ENCODE peak calls at places on chromosome 6, in six cellular contexts. Z, L, N, D, C and I are unnamed samples.

GRCh38 chr6:168274046-168274952 is 45.3 kb downstream of the DACT2 start:
- DNase-seq in D (peak; percentile 81), C (no peak), L (no peak), N (no peak), Z (peak; percentile 47), I (no peak)

GRCh38 chr6:90162648-90163409 is 133.8 kb downstream of the BACH2 start:
- DNase-seq in C (no peak), D (no peak), Z (no peak), N (no peak), L (no peak), I (no peak)

GRCh38 chr6:112480551-112480950 is 133.4 kb downstream of the RFPL4B start:
- DNase-seq in N (no peak), L (no peak), D (no peak), C (no peak), Z (no peak), I (no peak)

GRCh38 chr6:12137480-12137879 is 125.4 kb downstream of the HIVEP1 start:
- DNase-seq in Z (peak; percentile 52), C (no peak), N (no peak), D (no peak), L (peak; percentile 81), I (peak; percentile 73)

GRCh38 chr6:85006362-85006761 is 242.0 kb upstream of the TBX18 start:
- DNase-seq in N (no peak), D (no peak), L (no peak), Z (no peak), C (no peak), I (no peak)

GRCh38 chr6:169982461-169983386 is 231.3 kb downstream of the ERMARD start:
- DNase-seq in N (peak; percentile 72), Z (no peak), L (no peak), D (no peak), C (no peak), I (no peak)

GRCh38 chr6:14354919-14355572 is 237.5 kb downstream of the CD83 start:
- DNase-seq in Z (peak; percentile 31), L (no peak), N (no peak), D (peak; percentile 86), C (peak; percentile 62), I (no peak)

GRCh38 chr6:133495205-133495903 is 254.2 kb downstream of the EYA4 start:
- DNase-seq in D (no peak), L (no peak), N (no peak), Z (no peak), C (no peak), I (no peak)

GRCh38 chr6:1612386-1612893 is 2.7 kb downstream of the FOXC1 start:
- DNase-seq in D (no peak), L (no peak), Z (no peak), N (no peak), C (no peak), I (no peak)
- H3K4me1 ChIP-seq in D (peaks cover 7% of the 10 kb centered on the region), L (peaks cover 8% of the 10 kb centered on the region), Z (peaks cover 55% of the 10 kb centered on the region), N (peaks cover 72% of the 10 kb centered on the region), C (peaks cover 35% of the 10 kb centered on the region), I (no peaks in the 10 kb centered on the region)

DNA sequence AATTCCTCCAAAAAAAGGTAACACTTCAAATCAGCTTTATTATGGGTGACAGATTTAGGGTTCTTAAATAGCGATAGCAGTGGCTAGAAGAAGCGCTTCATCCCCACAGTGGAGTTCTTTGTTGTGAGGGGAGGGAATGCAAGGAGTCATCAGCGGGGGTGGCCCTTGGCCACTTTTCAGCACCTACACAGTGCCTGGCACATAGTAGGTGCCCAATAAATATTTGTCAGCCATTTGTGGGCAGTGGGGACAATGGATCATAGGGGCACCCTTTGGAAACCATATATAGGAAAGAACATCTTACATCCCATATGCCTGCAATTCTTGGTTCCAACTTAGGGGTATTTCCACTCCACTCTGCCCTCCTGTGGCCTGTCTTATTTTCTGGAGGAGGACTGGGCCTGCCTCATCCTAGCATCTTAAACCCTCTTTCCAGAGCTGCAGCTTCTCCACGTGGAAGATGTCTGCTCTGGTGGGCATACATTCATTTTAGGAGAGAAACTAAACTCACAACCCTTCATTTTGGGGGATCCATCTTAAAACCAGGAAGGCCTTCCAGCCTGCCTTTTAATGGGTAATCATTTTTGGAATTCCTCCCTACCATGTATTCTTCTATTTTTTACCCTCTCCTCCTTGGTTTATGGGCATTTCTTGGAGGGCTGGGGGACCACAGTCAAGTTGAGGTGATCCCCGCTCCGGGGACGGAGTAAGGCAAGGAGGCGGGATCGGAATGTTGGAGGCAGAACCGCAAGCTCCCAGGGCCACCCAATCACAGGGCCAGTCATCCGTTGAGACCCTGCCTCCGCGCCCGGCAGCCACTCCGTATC is 2.6 kb upstream of the GPSM3 start:
- DNase-seq in L (no peak), D (peak; percentile 58), Z (no peak), C (no peak), N (no peak), I (peak; percentile 43)
- H3K4me1 ChIP-seq in L (peaks cover 55% of the 10 kb centered on the region), D (peaks cover 7% of the 10 kb centered on the region), Z (peaks cover 49% of the 10 kb centered on the region), C (peaks cover 56% of the 10 kb centered on the region), N (peaks cover 65% of the 10 kb centered on the region), I (peaks cover 31% of the 10 kb centered on the region)

GRCh38 chr6:30875244-30876038 is 8.9 kb upstream of the DDR1 start:
- DNase-seq in C (no peak), D (no peak), Z (no peak), N (no peak), L (no peak), I (peak; percentile 64)
- H3K4me1 ChIP-seq in C (peaks cover 12% of the 10 kb centered on the region), D (peaks cover 5% of the 10 kb centered on the region), Z (peaks cover 7% of the 10 kb centered on the region), N (peaks cover 22% of the 10 kb centered on the region), L (peaks cover 17% of the 10 kb centered on the region), I (peaks cover 27% of the 10 kb centered on the region)

GRCh38 chr6:44228031-44228430 is 4.6 kb downstream of the SLC29A1 start:
- DNase-seq in L (no peak), D (no peak), C (no peak), Z (no peak), N (no peak), I (no peak)

GRCh38 chr6:44227138-44227770 is 3.9 kb downstream of the SLC29A1 start:
- DNase-seq in N (no peak), D (no peak), Z (no peak), C (no peak), L (no peak), I (no peak)

GRCh38 chr6:44224978-44225330 is 1.6 kb downstream of the SLC29A1 start:
- DNase-seq in N (no peak), L (no peak), Z (no peak), D (no peak), C (no peak), I (no peak)

GRCh38 chr6:44225579-44226325 is 2.4 kb downstream of the SLC29A1 start:
- DNase-seq in L (no peak), C (no peak), N (no peak), Z (no peak), D (no peak), I (no peak)

GRCh38 chr6:44226368-44227137 is 3.2 kb downstream of the SLC29A1 start:
- DNase-seq in C (no peak), Z (no peak), D (no peak), N (no peak), L (no peak), I (peak; percentile 51)
- H3K4me1 ChIP-seq in C (peaks cover 41% of the 10 kb centered on the region), Z (peaks cover 64% of the 10 kb centered on the region), D (peaks cover 2% of the 10 kb centered on the region), N (peaks cover 72% of the 10 kb centered on the region), L (peaks cover 90% of the 10 kb centered on the region), I (peaks cover 75% of the 10 kb centered on the region)

GRCh38 chr6:128505603-128506002 is 14.8 kb downstream of the PTPRK start:
- DNase-seq in C (no peak), Z (no peak), D (peak; percentile 65), L (no peak), N (no peak), I (no peak)

GRCh38 chr6:128509709-128510108 is 10.7 kb downstream of the PTPRK start:
- DNase-seq in L (no peak), C (no peak), N (no peak), D (no peak), Z (no peak), I (no peak)

GRCh38 chr6:128507337-128508310 is 12.8 kb downstream of the PTPRK start:
- DNase-seq in N (no peak), L (no peak), D (peak; percentile 81), Z (no peak), C (no peak), I (no peak)

GRCh38 chr6:128511518-128511917 is 8.9 kb downstream of the PTPRK start:
- DNase-seq in C (no peak), L (no peak), Z (no peak), D (peak; percentile 47), N (no peak), I (no peak)

DNA sequence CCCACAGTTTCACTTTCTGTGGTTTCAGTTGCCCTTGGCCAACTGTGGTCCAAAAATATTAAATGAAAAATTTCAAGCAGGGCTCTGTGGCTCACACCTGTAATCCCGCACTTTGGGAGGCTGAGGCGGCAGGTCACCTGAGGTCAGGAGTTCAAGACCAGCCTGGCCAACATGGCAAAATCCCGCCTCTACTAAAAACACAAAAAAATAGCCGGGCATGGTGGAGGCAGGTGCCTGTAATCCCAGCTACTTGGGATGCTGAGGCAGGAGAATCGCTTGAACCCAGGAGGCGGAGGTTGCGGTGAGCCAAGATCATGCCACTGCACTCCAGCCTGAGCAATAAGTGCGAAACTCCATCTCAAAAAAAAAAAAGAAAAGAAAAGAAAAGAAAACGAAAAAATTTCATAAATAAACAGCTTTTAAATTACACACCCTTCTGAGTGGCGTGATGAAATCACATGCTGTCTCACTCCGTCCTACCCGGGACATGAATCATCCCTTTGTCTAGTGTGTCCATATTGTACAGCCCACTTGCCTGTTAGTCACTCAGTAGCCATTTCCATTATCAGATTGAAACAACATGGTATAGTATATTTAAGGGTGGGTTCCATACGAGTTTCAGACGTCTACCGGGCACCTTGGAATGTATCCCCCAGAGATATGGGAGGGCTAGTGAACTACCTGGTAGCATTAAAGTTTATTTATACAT is 11.7 kb downstream of the PTPRK start:
- DNase-seq in Z (no peak), C (no peak), L (no peak), D (peak; percentile 48), N (no peak), I (no peak)
- H3K4me1 ChIP-seq in Z (peaks cover 47% of the 10 kb centered on the region), C (peaks cover 36% of the 10 kb centered on the region), L (peaks cover 22% of the 10 kb centered on the region), D (peaks cover 19% of the 10 kb centered on the region), N (no peaks in the 10 kb centered on the region), I (no peaks in the 10 kb centered on the region)

DNA sequence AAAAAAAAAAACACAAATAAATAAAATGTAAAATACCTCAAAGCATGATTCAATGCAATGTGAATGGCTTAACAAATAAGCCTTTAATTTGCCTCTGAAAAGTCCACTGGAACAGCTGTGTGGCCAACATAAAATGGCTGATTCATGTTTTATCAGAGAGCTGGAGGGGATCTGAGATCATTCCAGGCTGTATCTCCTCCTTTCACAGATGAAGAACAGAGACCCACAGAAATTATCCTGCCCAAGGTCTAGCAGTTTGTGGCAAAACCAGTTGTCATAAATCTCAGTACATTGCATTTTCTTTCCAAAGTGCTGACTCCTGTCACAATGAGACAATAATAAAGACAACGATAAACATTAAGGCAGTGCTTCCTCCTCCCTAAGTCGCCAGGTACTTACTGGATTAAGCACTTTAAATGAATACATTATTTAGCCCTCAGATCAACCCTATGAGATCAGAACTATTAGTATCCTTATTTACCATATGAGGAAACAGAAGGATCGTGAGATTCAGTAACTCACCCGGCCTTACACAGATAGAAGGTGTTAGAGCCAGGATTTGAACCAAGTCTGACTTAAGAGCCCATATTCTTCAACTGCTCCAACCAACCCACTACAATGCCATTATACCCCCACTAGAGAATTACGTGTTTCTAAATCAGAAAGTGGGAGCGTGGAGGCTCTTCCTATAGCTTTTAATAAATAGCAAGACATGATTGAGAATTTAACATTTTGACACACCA is 118.3 kb downstream of the KIF13A start:
- DNase-seq in L (no peak), C (no peak), Z (no peak), D (no peak), N (no peak), I (no peak)
- H3K4me1 ChIP-seq in L (peaks cover 69% of the 10 kb centered on the region), C (peaks cover 38% of the 10 kb centered on the region), Z (peaks cover 12% of the 10 kb centered on the region), D (no peaks in the 10 kb centered on the region), N (peaks cover 19% of the 10 kb centered on the region), I (peaks cover 5% of the 10 kb centered on the region)

DNA sequence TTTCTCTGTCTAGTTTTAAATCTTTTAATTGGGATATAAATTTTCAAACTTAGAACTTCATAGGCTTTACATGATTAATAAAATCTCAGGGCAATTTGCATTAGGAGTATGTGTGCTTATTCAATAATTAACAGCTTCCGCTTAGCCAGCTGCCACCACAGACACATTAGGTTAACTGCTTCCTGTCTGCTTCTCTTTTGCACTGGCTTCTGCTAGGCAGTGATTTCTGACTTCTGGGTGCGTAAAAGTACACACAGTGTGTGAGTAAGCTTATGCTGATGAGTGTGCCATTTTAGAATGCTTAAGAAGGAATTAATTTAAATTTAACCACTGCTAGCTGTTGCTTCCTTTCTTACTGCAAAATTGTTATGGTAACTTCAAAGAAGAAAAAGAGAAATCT is 73.9 kb downstream of the F13A1 start:
- DNase-seq in N (no peak), C (no peak), D (peak; percentile 54), L (no peak), Z (no peak), I (no peak)
- H3K4me1 ChIP-seq in N (no peaks in the 10 kb centered on the region), C (no peaks in the 10 kb centered on the region), D (no peaks in the 10 kb centered on the region), L (no peaks in the 10 kb centered on the region), Z (no peaks in the 10 kb centered on the region), I (no peaks in the 10 kb centered on the region)